ENCODE peak calls at places on chromosomes 4 and X, in seven cellular contexts. W, M, T, Y, L, J and G are unnamed samples.

GRCh38 chr4:8817081-8817812 is 54.4 kb downstream of the HMX1 start:
- DNase-seq in J (no peak), M (no peak), Y (no peak), L (no peak), T (no peak), W (no peak), G (no peak)

GRCh38 chr4:76947369-76947768 is 2.2 kb upstream of the SEPTIN11 start:
- DNase-seq in W (no peak), L (no peak), T (no peak), Y (no peak), J (no peak), M (no peak), G (no peak)

GRCh38 chr4:110792036-110792435 is 169.2 kb upstream of the PITX2 start:
- DNase-seq in M (no peak), Y (no peak), W (no peak), L (no peak), T (no peak), J (no peak), G (no peak)

GRCh38 chrX:11540532-11541377 is 125.0 kb downstream of the ARHGAP6 start:
- DNase-seq in T (no peak), L (no peak), J (peak), Y (no peak), W (no peak), M (no peak), G (no peak)

GRCh38 chrX:102746134-102746584 is 25.6 kb downstream of the GPRASP3 start:
- DNase-seq in J (no peak), L (no peak), M (no peak), Y (peak), T (peak), W (peak), G (no peak)

GRCh38 chr4:90215286-90215685 is 88.1 kb downstream of the CCSER1 start:
- DNase-seq in W (no peak), L (no peak), Y (no peak), M (no peak), J (no peak), T (no peak), G (no peak)

GRCh38 chrX:110407910-110408545 is 49.4 kb downstream of the RTL9 start:
- DNase-seq in M (no peak), W (no peak), L (no peak), T (peak), Y (peak), J (peak), G (no peak)

GRCh38 chr4:26331380-26331945 is 10.6 kb downstream of the RBPJ start:
- DNase-seq in T (no peak), W (no peak), J (no peak), Y (no peak), M (no peak), L (no peak), G (no peak)

GRCh38 chr4:141246683-141247429 is 26.2 kb downstream of the ZNF330 start:
- DNase-seq in M (no peak), J (peak), L (no peak), Y (peak), W (no peak), T (no peak), G (no peak)

GRCh38 chr4:110184791-110185155 is 13.6 kb downstream of the ELOVL6 start:
- DNase-seq in Y (no peak), W (no peak), L (no peak), M (no peak), J (peak), T (no peak), G (no peak)

GRCh38 chr4:137393043-137393442 is 139.3 kb downstream of the PCDH18 start:
- DNase-seq in M (peak), J (no peak), L (no peak), T (no peak), Y (peak), W (peak), G (no peak)

GRCh38 chrX:44871114-44871645 is 1.8 kb upstream of the KDM6A start:
- DNase-seq in L (no peak), W (peak), T (peak), Y (no peak), J (no peak), M (no peak), G (no peak)

GRCh38 chr4:88965053-88965452 is 91.9 kb downstream of the FAM13A start:
- DNase-seq in M (no peak), Y (no peak), W (no peak), J (no peak), T (no peak), L (no peak), G (no peak)

GRCh38 chr4:129929052-129929451 is 833.1 kb downstream of the C4orf33 start:
- DNase-seq in L (no peak), J (no peak), T (no peak), W (no peak), Y (peak), M (no peak), G (no peak)

GRCh38 chr4:20019310-20020015 is 232.2 kb upstream of the SLIT2 start:
- DNase-seq in L (no peak), Y (no peak), W (no peak), J (peak), T (no peak), M (no peak), G (no peak)

GRCh38 chr4:183751081-183751480 is 92.0 kb downstream of the TRAPPC11 start:
- DNase-seq in W (no peak), J (no peak), M (no peak), L (no peak), Y (no peak), T (no peak), G (no peak)

GRCh38 chr4:13529130-13529919 is 15.0 kb downstream of the NKX3-2 start:
- DNase-seq in Y (no peak), W (no peak), J (no peak), T (no peak), M (no peak), L (no peak), G (no peak)

GRCh38 chr4:78645853-78646757 is 94.5 kb downstream of the ANXA3 start:
- DNase-seq in M (no peak), J (peak), W (no peak), L (no peak), T (peak), Y (peak), G (no peak)

GRCh38 chr4:48187813-48188212 is 53.8 kb upstream of the TXK start:
- DNase-seq in W (no peak), Y (peak), M (no peak), T (no peak), J (no peak), L (no peak), G (no peak)

GRCh38 chr4:151034829-151035228 is 19.7 kb upstream of the LRBA start:
- DNase-seq in J (no peak), W (no peak), M (no peak), T (no peak), L (no peak), Y (no peak), G (no peak)

GRCh38 chr4:125313989-125314602 is 659 bp upstream of the FAT4 start:
- DNase-seq in J (no peak), W (no peak), L (no peak), M (no peak), Y (no peak), T (no peak), G (no peak)

GRCh38 chrX:46244451-46244850 is 300.8 kb downstream of the ZNF674 start:
- DNase-seq in W (no peak), M (no peak), T (no peak), J (no peak), Y (peak), L (no peak), G (no peak)

GRCh38 chrX:131830400-131831184 is 192.5 kb upstream of the STK26 start:
- DNase-seq in J (peak), M (peak), T (peak), W (peak), L (no peak), Y (peak), G (no peak)

GRCh38 chr4:16693641-16694040 is 204.8 kb downstream of the LDB2 start:
- DNase-seq in W (no peak), J (no peak), Y (no peak), T (no peak), L (no peak), M (no peak), G (no peak)

GRCh38 chr4:19317377-19317776 is 934.3 kb upstream of the SLIT2 start:
- DNase-seq in Y (no peak), W (no peak), T (no peak), J (no peak), M (no peak), L (no peak), G (no peak)